ENCODE peak calls at places on chromosomes 6 and 20, in four cellular contexts. C is dorsolateral prefrontal cortex, I is cardiac muscle cell, P is retinal pigment epithelial cell. M is an unnamed sample.

GRCh38 chr20:37378785-37379598 is 33.1 kb downstream of the SRC start:
- DNase-seq in C (no peak), I (peak; percentile 51), P (no peak), M (no peak)

GRCh38 chr6:9783567-9783966 is 631.3 kb downstream of the TFAP2A start:
- DNase-seq in P (no peak), I (peak; percentile 51), C (no peak), M (no peak)

GRCh38 chr20:51628533-51629398 is 86.2 kb upstream of the NFATC2 start:
- DNase-seq in C (no peak), P (no peak), I (peak; percentile 90), M (peak; percentile 31)

GRCh38 chr20:48406462-48407235 is 421.1 kb downstream of the PREX1 start:
- DNase-seq in C (no peak), I (no peak), P (no peak), M (no peak)

GRCh38 chr6:120230008-120230407 is 880.4 kb upstream of the MAN1A1 start:
- DNase-seq in P (no peak), I (no peak), C (no peak), M (no peak)

GRCh38 chr6:27866370-27867050 is 45.7 kb downstream of the OR2B2 start:
- DNase-seq in P (no peak), C (no peak), I (peak; percentile 70), M (no peak)

GRCh38 chr20:50012282-50013263 is 29.8 kb downstream of the SNAI1 start:
- DNase-seq in P (no peak), I (no peak), C (no peak), M (no peak)

GRCh38 chr20:5675103-5676091 is 74.8 kb upstream of the SHLD1 start:
- DNase-seq in I (peak; percentile 59), P (no peak), C (no peak), M (no peak)

GRCh38 chr6:29553268-29554057 is 6.1 kb downstream of the UBD start:
- DNase-seq in P (no peak), I (peak; percentile 84), C (peak; percentile 5), M (no peak)
- H3K4me3 ChIP-seq in P (peak overlapping the region; percentile 9), I (peak overlapping the region; percentile 18), C (peak overlapping the region; percentile 51), M (no peak overlapping the region)

DNA sequence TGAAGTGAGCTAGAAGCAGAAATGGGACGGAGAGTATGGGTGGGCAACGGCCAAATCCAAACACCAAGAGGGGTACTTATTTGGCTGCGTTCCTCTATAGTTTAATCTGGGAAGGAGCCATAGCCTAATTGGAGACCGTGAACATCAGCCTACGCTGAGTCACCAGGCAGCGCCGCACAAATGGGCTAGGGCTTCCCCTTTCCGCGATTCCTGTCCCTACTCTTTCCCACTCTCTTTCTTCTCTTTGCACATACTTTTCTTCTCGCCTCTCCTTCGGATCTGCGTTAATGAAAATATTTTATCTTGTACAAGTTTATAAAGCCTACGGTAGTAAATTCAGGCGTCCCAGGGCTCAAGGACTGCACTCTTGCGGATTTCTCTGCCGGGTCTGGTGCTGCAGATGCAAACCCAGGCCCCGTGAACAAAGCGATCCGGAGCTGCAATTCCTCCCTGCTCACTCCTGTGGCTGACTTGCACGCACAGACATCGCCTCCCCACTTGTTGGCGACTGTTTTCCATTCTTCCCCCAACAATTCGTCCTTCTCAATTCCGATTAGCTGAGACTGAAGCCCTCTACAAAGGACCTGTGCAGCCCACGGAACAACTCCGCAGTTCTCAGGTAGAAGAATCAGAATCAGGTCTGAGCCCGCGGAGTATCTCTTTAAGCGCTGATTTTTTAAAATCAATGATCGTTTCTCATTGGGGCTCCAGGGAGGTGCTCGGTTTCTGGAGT is 4.2 kb upstream of the TBX18 start:
- DNase-seq in C (no peak), P (no peak), I (peak; percentile 78), M (no peak)
- H3K4me3 ChIP-seq in C (peak overlapping the region; percentile 7), P (no peak overlapping the region), I (no peak overlapping the region), M (no peak overlapping the region)

DNA sequence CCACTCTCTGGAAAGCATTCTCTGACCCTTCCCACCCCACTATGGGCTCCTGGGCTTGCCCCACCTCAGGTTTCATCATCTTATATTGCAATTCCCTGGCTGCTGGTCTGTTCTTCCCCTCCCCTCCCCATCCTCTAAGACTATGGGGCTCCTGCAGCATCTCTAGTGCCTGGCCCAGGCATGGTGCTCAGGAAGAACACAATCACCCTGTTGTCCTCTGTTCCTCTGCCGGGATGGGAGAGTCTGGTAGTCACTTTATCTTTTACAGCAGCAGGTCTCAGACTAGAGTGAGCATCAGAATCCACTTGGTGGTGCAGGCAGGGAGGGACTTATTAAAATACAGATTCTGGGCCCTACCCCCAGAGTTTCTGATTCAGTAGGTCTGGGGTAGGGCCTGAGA is 5.0 kb upstream of the LPIN3 start:
- DNase-seq in C (no peak), P (no peak), I (no peak), M (no peak)
- H3K4me3 ChIP-seq in C (no peak overlapping the region), P (no peak overlapping the region), I (no peak overlapping the region), M (no peak overlapping the region)

DNA sequence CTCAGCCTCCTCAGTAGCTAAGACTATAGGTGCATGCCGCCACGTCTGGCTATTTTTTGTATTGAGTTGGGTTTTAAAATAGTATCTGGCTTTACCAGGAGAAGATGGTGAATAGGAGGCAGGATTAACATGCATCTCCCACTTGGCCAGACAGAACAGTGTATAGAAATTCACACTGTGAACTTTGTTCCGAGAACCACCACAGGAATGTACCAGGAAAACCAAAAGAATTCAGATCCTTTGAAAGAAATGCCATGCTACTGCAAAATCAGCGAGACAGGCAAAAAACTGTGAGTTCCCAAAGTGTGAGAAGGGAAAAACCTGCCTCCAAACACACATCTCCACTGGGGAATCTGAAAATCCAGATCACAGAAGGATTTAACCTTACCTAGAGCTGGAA is 327.6 kb downstream of the NKAIN2 start:
- DNase-seq in P (peak; percentile 67), C (no peak), I (peak; percentile 43), M (peak; percentile 31)
- H3K4me3 ChIP-seq in P (no peak overlapping the region), C (no peak overlapping the region), I (no peak overlapping the region), M (no peak overlapping the region)

GRCh38 chr6:48289841-48290240 is 178.8 kb upstream of the PTCHD4 start:
- DNase-seq in I (no peak), C (no peak), P (no peak), M (no peak)
- H3K4me3 ChIP-seq in I (no peak overlapping the region), C (no peak overlapping the region), P (no peak overlapping the region), M (no peak overlapping the region)

DNA sequence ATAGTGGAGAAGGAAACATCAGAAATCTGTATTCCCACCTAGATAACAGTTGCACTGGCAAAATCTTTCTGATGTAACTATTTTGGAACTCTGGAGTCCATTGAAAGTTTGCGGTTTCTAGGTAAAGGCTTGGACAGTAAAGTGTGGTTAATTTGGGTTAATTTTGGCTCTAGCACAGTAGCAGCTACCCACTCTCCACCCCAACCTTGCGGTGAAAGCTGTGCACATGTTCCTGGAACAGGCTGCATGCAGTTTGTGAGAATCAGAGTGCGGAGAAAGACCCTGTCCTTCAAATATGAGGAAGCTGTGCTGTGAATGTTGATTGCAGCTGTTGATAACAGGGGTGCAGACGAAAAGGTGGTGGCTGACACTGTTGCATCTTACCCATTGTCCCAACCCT is 38.4 kb downstream of the SMOC2 start:
- DNase-seq in C (no peak), P (no peak), I (no peak), M (no peak)
- H3K4me3 ChIP-seq in C (no peak overlapping the region), P (no peak overlapping the region), I (no peak overlapping the region), M (no peak overlapping the region)